ENCODE peak calls at places on chromosomes 2 and 18, in seven cellular contexts. X, H, S, M, C, B and K are unnamed samples.

GRCh38 chr2:237643066-237643465 is 15.7 kb downstream of the LRRFIP1 start:
- DNase-seq in C (no peak), M (no peak), X (no peak), S (no peak), H (no peak), B (no peak), K (no peak)

GRCh38 chr2:14614011-14614410 is 18.5 kb upstream of the LRATD1 start:
- DNase-seq in X (no peak), S (peak; percentile 34), M (no peak), B (no peak), H (no peak), C (no peak), K (no peak)

GRCh38 chr2:60629801-60630385 is 76.4 kb upstream of the BCL11A start:
- DNase-seq in X (no peak), S (no peak), C (no peak), B (no peak), H (no peak), M (no peak), K (no peak)

GRCh38 chr2:209368924-209369323 is 54.9 kb upstream of the MAP2 start:
- DNase-seq in M (no peak), B (no peak), C (no peak), S (peak; percentile 87), X (no peak), H (no peak), K (peak; percentile 88)

GRCh38 chr18:11279461-11279860 is 130.1 kb upstream of the PIEZO2 start:
- DNase-seq in S (peak; percentile 9), M (no peak), B (no peak), X (no peak), C (no peak), H (no peak), K (no peak)

GRCh38 chr2:238754259-238754658 is 93.6 kb upstream of the TWIST2 start:
- DNase-seq in C (no peak), H (no peak), S (no peak), X (no peak), M (no peak), B (no peak), K (no peak)

GRCh38 chr2:1854747-1855146 is 110.4 kb upstream of the PXDN start:
- DNase-seq in M (no peak), X (peak; percentile 68), C (no peak), S (peak; percentile 38), H (no peak), B (no peak), K (peak; percentile 9)

GRCh38 chr2:207896525-207897295 is 127.0 kb upstream of the FZD5 start:
- DNase-seq in X (no peak), B (no peak), S (no peak), C (no peak), H (no peak), M (no peak), K (no peak)

GRCh38 chr2:204453730-204454167 is 91.5 kb upstream of the PARD3B start:
- DNase-seq in S (no peak), B (no peak), H (no peak), M (no peak), X (no peak), C (no peak), K (no peak)